ENCODE peak calls at places on chromosomes 7 and 10, in five cellular contexts. G, V, U, S and Y are unnamed samples.

GRCh38 chr10:123997486-123998196 is 95.8 kb downstream of the CHST15 start:
- DNase-seq in G (peak; percentile 57), V (peak; percentile 88), U (no peak), S (no peak), Y (peak; percentile 57)

GRCh38 chr10:57142925-57143576 is 782.0 kb upstream of the ZWINT start:
- DNase-seq in G (no peak), V (no peak), U (no peak), S (no peak), Y (no peak)

GRCh38 chr7:24902276-24902675 is 77.7 kb downstream of the OSBPL3 start:
- DNase-seq in G (no peak), V (no peak), U (no peak), S (no peak), Y (no peak)

GRCh38 chr10:27390681-27391080 is 113.4 kb upstream of the RAB18 start:
- DNase-seq in G (no peak), V (peak; percentile 79), U (no peak), S (no peak), Y (no peak)

GRCh38 chr10:120514035-120514620 is 57.1 kb downstream of the PLPP4 start:
- DNase-seq in G (no peak), V (peak; percentile 69), U (no peak), S (no peak), Y (no peak)

GRCh38 chr10:124911124-124912051 is 30.5 kb upstream of the ZRANB1 start:
- DNase-seq in G (no peak), V (no peak), U (no peak), S (no peak), Y (no peak)

GRCh38 chr7:102434039-102434481 is 685 bp downstream of the ORAI2 start:
- DNase-seq in G (no peak), V (no peak), U (no peak), S (no peak), Y (no peak)

GRCh38 chr7:133780912-133781311 is 346.2 kb upstream of the LRGUK start:
- DNase-seq in G (no peak), V (no peak), U (no peak), S (no peak), Y (no peak)

GRCh38 chr10:79070611-79071534 is 2.1 kb downstream of the ZMIZ1 start:
- DNase-seq in G (peak; percentile 95), V (peak; percentile 95), U (peak; percentile 19), S (no peak), Y (peak; percentile 36)

GRCh38 chr7:96995406-96996110 is 9.8 kb upstream of the DLX6 start:
- DNase-seq in G (no peak), V (no peak), U (no peak), S (no peak), Y (no peak)

GRCh38 chr10:69577268-69578232 is 4.3 kb upstream of the NEUROG3 start:
- DNase-seq in G (no peak), V (no peak), U (no peak), S (no peak), Y (no peak)

GRCh38 chr10:79441433-79441832 is 4.0 kb downstream of the ZCCHC24 start:
- DNase-seq in G (no peak), V (no peak), U (no peak), S (no peak), Y (no peak)

GRCh38 chr10:109883859-109884771 is 39.2 kb downstream of the XPNPEP1 start:
- DNase-seq in G (peak; percentile 78), V (peak; percentile 91), U (peak; percentile 27), S (peak; percentile 20), Y (peak; percentile 79)

GRCh38 chr7:37782166-37782565 is 66.2 kb upstream of the NME8 start:
- DNase-seq in G (peak; percentile 54), V (no peak), U (no peak), S (no peak), Y (no peak)

GRCh38 chr10:52466464-52466863 is 152.4 kb downstream of the DKK1 start:
- DNase-seq in G (no peak), V (no peak), U (no peak), S (no peak), Y (no peak)

GRCh38 chr10:80204801-80205477 is 398 bp downstream of the ANXA11 start:
- DNase-seq in G (peak; percentile 83), V (peak; percentile 34), U (no peak), S (peak; percentile 50), Y (no peak)

GRCh38 chr10:1188556-1189135 is 132.5 kb downstream of the WDR37 start:
- DNase-seq in G (no peak), V (no peak), U (no peak), S (no peak), Y (no peak)

GRCh38 chr10:100878291-100878910 is 34.4 kb upstream of the SLF2 start:
- DNase-seq in G (no peak), V (peak; percentile 90), U (peak; percentile 27), S (no peak), Y (no peak)

GRCh38 chr10:89744021-89744420 is 42.6 kb downstream of the KIF20B start:
- DNase-seq in G (no peak), V (no peak), U (no peak), S (no peak), Y (no peak)

GRCh38 chr10:79941585-79942210 is 7.2 kb downstream of the SFTPD start:
- DNase-seq in G (no peak), V (no peak), U (no peak), S (no peak), Y (no peak)

GRCh38 chr7:72326365-72326764 is 85.8 kb downstream of the CALN1 start:
- DNase-seq in G (no peak), V (peak; percentile 53), U (no peak), S (no peak), Y (no peak)

GRCh38 chr10:99396471-99396870 is 34.0 kb downstream of the GOT1 start:
- DNase-seq in G (no peak), V (peak; percentile 17), U (no peak), S (no peak), Y (no peak)

GRCh38 chr7:69739906-69740545 is 141.8 kb downstream of the AUTS2 start:
- DNase-seq in G (no peak), V (no peak), U (no peak), S (no peak), Y (no peak)

GRCh38 chr10:102114861-102115618 is 5.1 kb downstream of the LDB1 start:
- DNase-seq in G (peak; percentile 96), V (peak; percentile 92), U (peak; percentile 64), S (peak; percentile 66), Y (no peak)

GRCh38 chr10:26138613-26139012 is 78.0 kb upstream of the GAD2 start:
- DNase-seq in G (no peak), V (no peak), U (no peak), S (no peak), Y (no peak)

GRCh38 chr10:71222541-71223364 is 10.4 kb downstream of the UNC5B start:
- DNase-seq in G (peak; percentile 51), V (no peak), U (no peak), S (no peak), Y (no peak)

GRCh38 chr7:117875566-117875965 is 2.3 kb upstream of the CTTNBP2 start:
- DNase-seq in G (no peak), V (no peak), U (no peak), S (no peak), Y (no peak)

GRCh38 chr10:103800789-103801540 is 54.4 kb downstream of the SH3PXD2A start:
- DNase-seq in G (no peak), V (no peak), U (no peak), S (no peak), Y (no peak)

GRCh38 chr10:119896061-119896655 is 3.6 kb downstream of the SEC23IP start:
- DNase-seq in G (no peak), V (peak; percentile 50), U (no peak), S (no peak), Y (no peak)

GRCh38 chr10:110876000-110876399 is 4.3 kb downstream of the PDCD4 start:
- DNase-seq in G (no peak), V (no peak), U (no peak), S (no peak), Y (no peak)

GRCh38 chr7:148944935-148945934 is 61.1 kb upstream of the EZH2 start:
- DNase-seq in G (no peak), V (no peak), U (no peak), S (no peak), Y (no peak)

GRCh38 chr7:16015981-16016380 is 329.5 kb upstream of the MEOX2 start:
- DNase-seq in G (no peak), V (no peak), U (no peak), S (no peak), Y (no peak)

GRCh38 chr7:87370660-87371180 is 25.3 kb downstream of the CROT start:
- DNase-seq in G (no peak), V (no peak), U (no peak), S (no peak), Y (no peak)